ENCODE peak calls at places on chromosomes 5 and 9, in seven cellular contexts. X is heart left ventricle, D is AG04450, F is NCI-H146, K is GM13976, Z is M059J, W is pulmonary artery endothelial cell. G is an unnamed sample.

GRCh38 chr9:134396825-134397224 is 70.6 kb downstream of the RXRA start:
- DNase-seq in F (no peak), X (no peak), Z (peak; percentile 42), K (no peak), W (no peak), D (no peak), G (no peak)

GRCh38 chr9:82606761-82607382 is 456.1 kb downstream of the RASEF start:
- DNase-seq in W (no peak), Z (peak; percentile 65), K (peak; percentile 20), D (no peak), F (peak; percentile 56), X (peak; percentile 43), G (peak; percentile 86)

GRCh38 chr5:14871573-14872069 is at the start of gene ANKH:
- DNase-seq in X (peak; percentile 87), F (peak; percentile 79), Z (peak; percentile 80), D (peak; percentile 16), W (peak; percentile 15), K (peak; percentile 90), G (peak; percentile 93)

GRCh38 chr5:35302544-35302943 is 72.3 kb upstream of the PRLR start:
- DNase-seq in K (peak; percentile 44), Z (no peak), W (no peak), D (no peak), F (no peak), X (no peak), G (no peak)

GRCh38 chr5:95261369-95262175 is 23.3 kb downstream of the MCTP1 start:
- DNase-seq in K (no peak), X (no peak), W (no peak), D (no peak), Z (peak; percentile 20), F (peak; percentile 0), G (peak; percentile 36)

GRCh38 chr9:107933042-107933441 is 443.5 kb upstream of the KLF4 start:
- DNase-seq in F (no peak), Z (peak; percentile 24), X (no peak), W (no peak), K (no peak), D (no peak), G (no peak)

GRCh38 chr5:89418821-89419085 is 535.8 kb upstream of the MEF2C start:
- DNase-seq in X (no peak), K (no peak), F (no peak), Z (peak; percentile 13), D (no peak), W (no peak), G (no peak)

GRCh38 chr9:120916573-120916972 is 10.0 kb downstream of the TRAF1 start:
- DNase-seq in X (no peak), K (no peak), W (no peak), Z (no peak), D (no peak), F (no peak), G (no peak)

GRCh38 chr5:136364307-136364706 is 1.0 kb downstream of the TRPC7 start:
- DNase-seq in F (no peak), Z (no peak), W (no peak), K (no peak), D (no peak), X (no peak), G (no peak)

GRCh38 chr5:2259494-2260107 is 376.9 kb upstream of the IRX4 start:
- DNase-seq in K (no peak), X (no peak), F (no peak), D (no peak), Z (no peak), W (no peak), G (no peak)

GRCh38 chr5:95836544-95836943 is 14.0 kb upstream of the GLRX start:
- DNase-seq in F (no peak), K (peak; percentile 45), Z (no peak), D (no peak), W (no peak), X (no peak), G (no peak)

GRCh38 chr9:34717996-34718614 is 8.2 kb upstream of the CCL21 start:
- DNase-seq in X (no peak), K (peak; percentile 36), D (no peak), Z (peak; percentile 11), F (no peak), W (no peak), G (no peak)

GRCh38 chr5:35776757-35777156 is 79.9 kb upstream of the IL7R start:
- DNase-seq in K (no peak), F (no peak), Z (peak; percentile 75), D (no peak), W (no peak), X (no peak), G (no peak)

GRCh38 chr9:114902773-114903589 is 27.4 kb downstream of the TNFSF8 start:
- DNase-seq in Z (peak; percentile 78), X (no peak), K (no peak), W (no peak), D (no peak), F (no peak), G (no peak)

GRCh38 chr5:169126376-169127043 is 174.4 kb downstream of the SLIT3 start:
- DNase-seq in D (no peak), X (no peak), F (no peak), Z (peak; percentile 52), K (no peak), W (no peak), G (no peak)

GRCh38 chr9:14441976-14442651 is 128.2 kb upstream of the NFIB start:
- DNase-seq in D (no peak), X (no peak), K (no peak), Z (no peak), W (no peak), F (no peak), G (no peak)

GRCh38 chr5:50990296-50990924 is 324.0 kb downstream of the PARP8 start:
- DNase-seq in D (no peak), W (no peak), Z (no peak), F (no peak), K (no peak), X (no peak), G (no peak)

GRCh38 chr5:149322518-149322917 is 22.8 kb upstream of the GRPEL2 start:
- DNase-seq in X (no peak), F (no peak), Z (no peak), D (no peak), W (no peak), K (no peak), G (no peak)

GRCh38 chr5:151911011-151911410 is 13.6 kb downstream of the GLRA1 start:
- DNase-seq in X (no peak), K (no peak), F (no peak), W (no peak), Z (peak; percentile 37), D (no peak), G (no peak)

GRCh38 chr9:71209890-71210289 is 88.5 kb upstream of the TRPM3 start:
- DNase-seq in Z (no peak), K (no peak), X (no peak), W (no peak), F (no peak), D (no peak), G (no peak)

GRCh38 chr5:143142596-143143435 is 260.7 kb downstream of the NR3C1 start:
- DNase-seq in D (no peak), Z (peak; percentile 75), W (no peak), X (peak; percentile 76), K (no peak), F (peak; percentile 5), G (peak; percentile 64)

GRCh38 chr5:135720191-135720590 is 114.3 kb upstream of the SLC25A48 start:
- DNase-seq in X (no peak), K (no peak), Z (no peak), D (no peak), W (no peak), F (no peak), G (no peak)

GRCh38 chr5:145750194-145750593 is 84.9 kb downstream of the PRELID2 start:
- DNase-seq in D (no peak), Z (no peak), K (no peak), F (no peak), W (no peak), X (no peak), G (no peak)

GRCh38 chr5:37043693-37044092 is 167.1 kb downstream of the NIPBL start:
- DNase-seq in X (no peak), Z (peak; percentile 13), D (no peak), F (peak; percentile 7), K (no peak), W (no peak), G (peak; percentile 3)

G was measured in astrocyte of the hippocampus.